ENCODE peak calls at places on chromosomes 6 and 20, in ten cellular contexts. F, O, K, X, C, N, Z, J, G and Y are unnamed samples.

GRCh38 chr6:145906144-145906543 is 58.0 kb downstream of the SHPRH start:
- DNase-seq in F (no peak), O (no peak), K (no peak), X (no peak), C (no peak), N (no peak), Z (no peak), J (no peak), G (no peak), Y (no peak)

GRCh38 chr6:119736680-119737079 is 387.1 kb upstream of the MAN1A1 start:
- DNase-seq in F (no peak), O (no peak), K (no peak), X (no peak), C (no peak), N (no peak), Z (no peak), J (no peak), G (no peak), Y (no peak)

GRCh38 chr20:58160451-58161051 is 67.9 kb downstream of the ANKRD60 start:
- DNase-seq in F (no peak), O (peak), K (no peak), X (no peak), C (no peak), N (no peak), Z (no peak), J (no peak), G (no peak), Y (no peak)

GRCh38 chr6:87558446-87558845 is 31.3 kb downstream of the RARS2 start:
- DNase-seq in F (no peak), O (peak), K (no peak), X (no peak), C (no peak), N (no peak), Z (no peak), J (no peak), G (no peak), Y (no peak)

GRCh38 chr20:11232249-11232648 is 558.5 kb upstream of the JAG1 start:
- DNase-seq in F (no peak), O (no peak), K (no peak), X (no peak), C (no peak), N (no peak), Z (no peak), J (no peak), G (no peak), Y (no peak)

GRCh38 chr20:8756410-8756809 is 312.5 kb upstream of the PLCB4 start:
- DNase-seq in F (peak), O (peak), K (peak), X (no peak), C (no peak), N (no peak), Z (peak), J (no peak), G (no peak), Y (peak)

GRCh38 chr6:39335780-39336541 is 13.5 kb upstream of the KCNK16 start:
- DNase-seq in F (no peak), O (peak), K (no peak), X (no peak), C (no peak), N (no peak), Z (no peak), J (no peak), G (no peak), Y (no peak)

GRCh38 chr6:106192824-106193223 is 106.7 kb downstream of the PRDM1 start:
- DNase-seq in F (no peak), O (no peak), K (no peak), X (no peak), C (no peak), N (no peak), Z (peak), J (no peak), G (no peak), Y (no peak)

GRCh38 chr20:13286600-13286999 is 65.5 kb downstream of the ISM1 start:
- DNase-seq in F (no peak), O (no peak), K (no peak), X (no peak), C (no peak), N (no peak), Z (no peak), J (no peak), G (no peak), Y (no peak)

GRCh38 chr6:43575105-43575771 is 600 bp downstream of the XPO5 start:
- DNase-seq in F (peak), O (peak), K (peak), X (no peak), C (peak), N (peak), Z (no peak), J (peak), G (peak), Y (no peak)

GRCh38 chr6:143270026-143270425 is 180.5 kb downstream of the ADAT2 start:
- DNase-seq in F (peak), O (peak), K (no peak), X (no peak), C (no peak), N (no peak), Z (no peak), J (no peak), G (no peak), Y (peak)

GRCh38 chr20:16576219-16576618 is 3.0 kb upstream of the KIF16B start:
- DNase-seq in F (no peak), O (no peak), K (peak), X (no peak), C (no peak), N (peak), Z (no peak), J (no peak), G (no peak), Y (no peak)

GRCh38 chr20:8933391-8933807 is 135.5 kb upstream of the PLCB4 start:
- DNase-seq in F (no peak), O (peak), K (no peak), X (no peak), C (no peak), N (peak), Z (no peak), J (no peak), G (no peak), Y (no peak)

GRCh38 chr6:17012421-17013225 is 89.2 kb upstream of the STMND1 start:
- DNase-seq in F (peak), O (peak), K (no peak), X (no peak), C (no peak), N (peak), Z (no peak), J (no peak), G (no peak), Y (peak)

GRCh38 chr6:84752118-84752850 is 12.1 kb downstream of the TBX18 start:
- DNase-seq in F (peak), O (no peak), K (no peak), X (no peak), C (no peak), N (peak), Z (no peak), J (no peak), G (no peak), Y (peak)

GRCh38 chr6:7087066-7087465 is 20.7 kb upstream of the RREB1 start:
- DNase-seq in F (peak), O (peak), K (no peak), X (no peak), C (no peak), N (peak), Z (no peak), J (no peak), G (no peak), Y (peak)

GRCh38 chr20:38242848-38243449 is 17.6 kb downstream of the KIAA1755 start:
- DNase-seq in F (no peak), O (no peak), K (no peak), X (no peak), C (no peak), N (peak), Z (peak), J (peak), G (no peak), Y (no peak)

GRCh38 chr6:167827588-167828324 is 1.0 kb downstream of the AFDN start:
- DNase-seq in F (peak), O (peak), K (no peak), X (peak), C (no peak), N (peak), Z (no peak), J (peak), G (peak), Y (peak)

GRCh38 chr6:145148392-145149175 is 586.7 kb downstream of the EPM2A start:
- DNase-seq in F (peak), O (peak), K (peak), X (no peak), C (peak), N (peak), Z (peak), J (peak), G (no peak), Y (peak)

GRCh38 chr6:24960991-24961475 is 25.3 kb upstream of the RIPOR2 start:
- DNase-seq in F (no peak), O (no peak), K (no peak), X (no peak), C (no peak), N (no peak), Z (no peak), J (no peak), G (no peak), Y (no peak)

GRCh38 chr6:12013368-12013617 is 1.2 kb downstream of the HIVEP1 start:
- DNase-seq in F (no peak), O (no peak), K (no peak), X (no peak), C (no peak), N (no peak), Z (no peak), J (no peak), G (no peak), Y (no peak)

GRCh38 chr20:59121714-59122376 is 41.8 kb upstream of the ZNF831 start:
- DNase-seq in F (no peak), O (no peak), K (no peak), X (no peak), C (no peak), N (peak), Z (no peak), J (no peak), G (no peak), Y (no peak)

GRCh38 chr6:24469829-24470228 is 19.5 kb downstream of the GPLD1 start:
- DNase-seq in F (no peak), O (no peak), K (no peak), X (no peak), C (no peak), N (no peak), Z (no peak), J (no peak), G (no peak), Y (no peak)

GRCh38 chr6:28208180-28208659 is 16.9 kb upstream of the ZSCAN9 start:
- DNase-seq in F (no peak), O (peak), K (no peak), X (no peak), C (no peak), N (peak), Z (no peak), J (no peak), G (no peak), Y (no peak)

GRCh38 chr20:12640255-12640654 is 368.5 kb upstream of the SPTLC3 start:
- DNase-seq in F (no peak), O (no peak), K (no peak), X (no peak), C (no peak), N (no peak), Z (no peak), J (no peak), G (no peak), Y (no peak)

GRCh38 chr6:87154641-87155271 is 609 bp upstream of the ZNF292 start:
- DNase-seq in F (peak), O (peak), K (peak), X (no peak), C (no peak), N (peak), Z (no peak), J (peak), G (no peak), Y (peak)

GRCh38 chr6:75317503-75318206 is 33.1 kb upstream of the TMEM30A start:
- DNase-seq in F (peak), O (no peak), K (no peak), X (no peak), C (no peak), N (peak), Z (no peak), J (no peak), G (no peak), Y (peak)

GRCh38 chr6:20313086-20313485 is 88.6 kb upstream of the E2F3 start:
- DNase-seq in F (no peak), O (no peak), K (no peak), X (no peak), C (no peak), N (no peak), Z (no peak), J (no peak), G (no peak), Y (no peak)

GRCh38 chr20:36792422-36792821 is 18.9 kb upstream of the DSN1 start:
- DNase-seq in F (peak), O (peak), K (peak), X (no peak), C (no peak), N (peak), Z (peak), J (peak), G (no peak), Y (peak)

GRCh38 chr6:119627908-119628669 is 278.5 kb upstream of the MAN1A1 start:
- DNase-seq in F (peak), O (peak), K (no peak), X (no peak), C (no peak), N (peak), Z (no peak), J (no peak), G (no peak), Y (peak)

GRCh38 chr6:163554663-163555062 is 140.1 kb downstream of the QKI start:
- DNase-seq in F (peak), O (peak), K (peak), X (peak), C (no peak), N (peak), Z (no peak), J (no peak), G (peak), Y (peak)

DNA sequence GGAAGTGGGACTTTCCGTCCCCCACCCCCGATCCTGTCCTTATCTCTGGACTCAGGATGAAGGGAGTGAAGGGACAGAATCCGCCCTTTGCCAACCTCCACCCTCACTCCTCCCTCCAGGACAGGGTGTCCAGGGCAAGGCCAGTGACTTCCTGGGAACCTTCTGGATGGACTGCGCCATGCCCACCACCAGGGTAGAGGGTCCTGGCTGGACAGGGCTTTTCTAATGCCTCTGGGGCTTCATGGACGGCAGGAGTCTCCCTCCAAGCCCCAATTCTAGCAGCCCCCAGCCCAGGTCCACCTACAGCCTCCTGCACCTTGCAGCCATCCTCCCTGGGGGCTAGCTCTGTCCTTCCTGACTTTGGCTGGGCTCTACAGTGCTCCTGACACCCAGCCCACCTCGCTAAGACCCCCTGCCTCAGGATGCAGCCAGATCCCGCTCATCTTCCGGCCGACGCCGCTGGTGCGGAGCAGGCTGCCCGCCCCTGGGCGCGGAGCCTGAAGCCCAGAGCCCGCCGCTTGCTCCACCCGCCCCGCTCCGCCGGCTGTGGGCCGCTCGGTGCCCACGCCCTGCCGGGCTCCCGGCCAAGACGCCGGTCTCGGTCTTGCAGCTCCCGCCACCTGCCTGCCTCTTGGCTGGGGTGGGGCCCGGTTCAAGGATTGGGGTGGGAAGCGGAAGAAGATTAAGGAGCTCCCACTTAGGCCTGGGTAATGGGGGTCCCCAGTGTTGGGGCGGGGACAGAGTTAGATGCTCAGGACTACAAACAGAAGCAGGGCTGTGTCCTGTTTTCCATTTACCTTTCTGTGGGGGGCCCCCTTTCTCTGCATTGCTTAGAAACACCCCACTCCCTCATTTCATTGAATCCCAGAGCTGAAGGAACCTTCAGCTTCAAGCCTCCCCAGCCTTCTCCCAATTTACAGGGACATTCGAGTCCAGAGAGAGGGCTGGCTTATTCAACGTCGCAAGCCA is 72.8 kb downstream of the MDGA1 start:
- DNase-seq in F (no peak), O (peak), K (peak), X (peak), C (peak), N (peak), Z (no peak), J (no peak), G (peak), Y (no peak)
- H3K4me3 ChIP-seq in F (no peak), O (no peak), K (peak), X (peak), C (no peak), N (peak), Z (peak), J (no peak), G (peak), Y (no peak)

DNA sequence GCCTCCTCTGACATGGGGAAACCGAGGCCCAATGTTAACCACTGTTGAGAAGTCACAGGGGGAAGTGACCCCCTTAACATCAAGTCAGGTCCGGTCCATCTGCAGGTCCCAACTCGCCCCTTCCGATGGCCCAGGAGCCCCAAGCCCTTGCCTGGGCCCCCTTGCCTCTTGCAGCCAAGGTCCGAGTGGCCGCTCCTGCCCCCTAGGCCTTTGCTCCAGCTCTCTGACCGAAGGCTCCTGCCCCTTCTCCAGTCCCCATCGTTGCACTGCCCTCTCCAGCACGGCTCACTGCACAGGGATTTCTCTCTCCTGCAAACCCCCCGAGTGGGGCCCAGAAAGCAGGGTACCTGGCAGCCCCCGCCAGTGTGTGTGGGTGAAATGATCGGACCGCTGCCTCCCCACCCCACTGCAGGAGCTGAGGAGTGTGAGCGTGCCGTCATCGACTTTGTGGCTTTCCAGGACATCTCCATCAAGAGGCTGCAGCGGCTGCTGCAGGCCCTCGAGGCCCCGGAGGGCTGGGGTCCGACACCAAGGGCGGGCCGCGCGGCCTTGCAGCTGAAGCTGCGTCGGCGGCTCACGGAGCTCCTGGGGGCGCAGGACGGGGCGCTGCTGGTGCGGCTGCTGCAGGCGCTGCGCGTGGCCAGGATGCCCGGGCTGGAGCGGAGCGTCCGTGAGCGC is 1.6 kb downstream of the TNFRSF6B start:
- DNase-seq in F (no peak), O (no peak), K (no peak), X (no peak), C (no peak), N (peak), Z (no peak), J (no peak), G (no peak), Y (no peak)
- H3K4me3 ChIP-seq in F (no peak), O (no peak), K (no peak), X (no peak), C (peak), N (no peak), Z (peak), J (no peak), G (no peak), Y (no peak)

GRCh38 chr20:46894971-46895905 is 595 bp downstream of the EYA2 start:
- DNase-seq in F (no peak), O (peak), K (no peak), X (no peak), C (no peak), N (peak), Z (no peak), J (no peak), G (no peak), Y (no peak)
- H3K4me3 ChIP-seq in F (no peak), O (peak), K (peak), X (peak), C (peak), N (peak), Z (no peak), J (no peak), G (peak), Y (no peak)

DNA sequence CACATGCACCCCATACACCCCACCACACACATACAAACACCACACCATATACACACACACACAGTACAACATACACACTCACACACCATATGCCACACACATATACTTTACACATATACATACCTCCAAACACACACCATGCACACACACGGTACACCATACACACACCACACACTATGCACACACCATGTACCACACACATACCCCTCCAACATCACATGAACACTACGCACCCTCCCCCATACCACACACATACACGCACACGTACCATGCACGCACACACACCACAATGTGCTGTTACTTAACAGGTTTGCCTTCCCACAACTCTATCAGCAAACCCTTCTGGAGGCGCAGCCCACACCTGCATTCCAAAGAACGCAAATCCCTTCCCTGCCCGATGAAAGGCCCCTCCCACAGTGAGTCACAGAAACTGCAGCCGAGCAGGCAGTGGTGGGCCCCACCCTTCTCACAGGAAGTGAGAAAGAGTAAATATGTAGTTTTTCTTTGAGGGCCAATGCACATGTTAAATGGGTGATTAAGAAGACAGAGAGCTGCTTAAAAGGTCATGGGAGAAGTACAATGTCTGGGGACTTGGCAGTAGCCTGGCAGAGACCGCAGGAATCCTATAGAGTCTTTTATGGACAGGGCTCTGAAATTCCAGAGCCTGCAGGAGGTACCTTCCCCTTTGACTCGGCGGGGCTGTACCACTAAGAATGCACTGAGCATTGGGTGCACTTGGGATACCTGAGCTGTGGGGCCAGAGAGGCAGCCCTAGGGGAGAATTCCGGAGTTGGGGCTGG is 34.1 kb upstream of the EZR start:
- DNase-seq in F (peak), O (peak), K (peak), X (peak), C (peak), N (peak), Z (peak), J (peak), G (peak), Y (peak)
- H3K4me3 ChIP-seq in F (no peak), O (no peak), K (peak), X (no peak), C (no peak), N (peak), Z (peak), J (no peak), G (no peak), Y (no peak)